ENCODE peak calls at places on chromosomes 16 and 17, in five cellular contexts. C is H1, Z is NT2/D1, A is HepG2, M is GM12878. H is an unnamed sample.
A peak's percentile ranks its signal among the peaks of the same experiment; 100 is the strongest.

GRCh38 chr16:25013751-25014499 is 1.2 kb downstream of the ARHGAP17 start:
- DNase-seq in M (peak; percentile 80), A (no peak), C (no peak), Z (no peak), H (no peak)

GRCh38 chr17:77345260-77345910 is 204.6 kb downstream of the SEC14L1 start:
- DNase-seq in A (no peak), M (no peak), C (no peak), Z (no peak), H (no peak)

GRCh38 chr17:3678095-3678820 is 9.6 kb downstream of the EMC6 start:
- DNase-seq in C (peak; percentile 79), A (peak; percentile 49), Z (no peak), M (no peak), H (no peak)

GRCh38 chr16:51306116-51306515 is 155.0 kb upstream of the SALL1 start:
- DNase-seq in C (no peak), M (no peak), A (no peak), Z (no peak), H (no peak)

GRCh38 chr16:57544129-57544653 is 1.7 kb downstream of the ADGRG5 start:
- DNase-seq in M (peak; percentile 95), A (no peak), C (peak; percentile 31), Z (no peak), H (peak; percentile 1)

GRCh38 chr17:41212524-41213169 is 13.8 kb upstream of the KRTAP9-2 start:
- DNase-seq in M (no peak), A (no peak), C (no peak), Z (no peak), H (no peak)

GRCh38 chr17:39863918-39864746 is at the start of gene IKZF3:
- DNase-seq in Z (peak; percentile 51), M (no peak), C (peak; percentile 87), A (peak; percentile 46), H (peak; percentile 37)

GRCh38 chr17:7217113-7217987 is 2.3 kb downstream of the DLG4 start:
- DNase-seq in M (no peak), A (no peak), Z (no peak), C (peak; percentile 68), H (peak; percentile 39)

GRCh38 chr16:68739964-68740627 is 3.0 kb downstream of the CDH1 start:
- DNase-seq in Z (no peak), M (no peak), A (peak; percentile 90), C (no peak), H (no peak)

GRCh38 chr17:28008526-28008925 is 34.0 kb upstream of the NLK start:
- DNase-seq in A (peak; percentile 16), Z (peak; percentile 47), C (peak; percentile 84), M (no peak), H (peak; percentile 28)

GRCh38 chr17:7574176-7574953 is 5.1 kb upstream of the CD68 start:
- DNase-seq in M (no peak), C (no peak), A (no peak), Z (no peak), H (no peak)

GRCh38 chr17:79024901-79025737 is 1.1 kb downstream of the C1QTNF1 start:
- DNase-seq in C (no peak), Z (no peak), M (no peak), A (no peak), H (no peak)

GRCh38 chr17:75825748-75826370 is 18.3 kb downstream of the UNC13D start:
- DNase-seq in C (no peak), A (no peak), M (no peak), Z (no peak), H (no peak)

GRCh38 chr17:67058036-67058435 is 13.7 kb downstream of the CACNG1 start:
- DNase-seq in Z (no peak), A (no peak), M (no peak), C (no peak), H (no peak)

GRCh38 chr17:72463287-72464102 is 342.7 kb downstream of the SOX9 start:
- DNase-seq in A (no peak), M (peak; percentile 81), C (no peak), Z (no peak), H (no peak)

GRCh38 chr16:87715658-87716057 is 50.1 kb downstream of the KLHDC4 start:
- DNase-seq in M (no peak), Z (no peak), C (no peak), A (no peak), H (no peak)

GRCh38 chr17:38711792-38712571 is 6.9 kb downstream of the MLLT6 start:
- DNase-seq in A (no peak), C (no peak), Z (no peak), M (no peak), H (no peak)

GRCh38 chr17:41326173-41327145 is 10.9 kb upstream of the KRTAP17-1 start:
- DNase-seq in M (no peak), A (no peak), Z (no peak), C (no peak), H (no peak)

GRCh38 chr17:45316271-45317112 is at the start of gene MAP3K14:
- DNase-seq in Z (no peak), M (no peak), C (peak; percentile 80), A (peak; percentile 68), H (peak; percentile 56)

GRCh38 chr17:8577868-8578267 is 52.7 kb downstream of the MYH10 start:
- DNase-seq in A (no peak), M (no peak), C (no peak), Z (no peak), H (no peak)

GRCh38 chr17:13544755-13545154 is 57.0 kb downstream of the HS3ST3A1 start:
- DNase-seq in Z (no peak), A (no peak), M (no peak), C (no peak), H (no peak)

GRCh38 chr17:2025622-2026309 is 632 bp upstream of the RTN4RL1 start:
- DNase-seq in C (peak; percentile 70), M (no peak), Z (no peak), A (peak; percentile 60), H (peak; percentile 65)

GRCh38 chr17:12536472-12536871 is 129.2 kb upstream of the MYOCD start:
- DNase-seq in A (no peak), C (no peak), Z (no peak), M (no peak), H (no peak)

GRCh38 chr16:7938175-7938574 is 605.5 kb downstream of the RBFOX1 start:
- DNase-seq in A (no peak), Z (no peak), M (no peak), C (no peak), H (no peak)

GRCh38 chr17:17931159-17931558 is 41.0 kb downstream of the TOM1L2 start:
- DNase-seq in C (no peak), A (no peak), M (no peak), Z (no peak), H (no peak)

GRCh38 chr17:45651145-45651713 is 132.9 kb upstream of the CRHR1 start:
- DNase-seq in M (no peak), Z (no peak), A (no peak), C (no peak), H (no peak)

GRCh38 chr16:4313563-4314531 is 2.0 kb upstream of the GLIS2 start:
- DNase-seq in C (peak; percentile 86), A (peak; percentile 92), M (no peak), Z (no peak), H (peak; percentile 80)

GRCh38 chr17:50917418-50917743 is 51.2 kb upstream of the TOB1 start:
- DNase-seq in Z (no peak), M (no peak), C (no peak), A (no peak), H (no peak)

GRCh38 chr17:50916708-50917417 is 50.7 kb upstream of the TOB1 start:
- DNase-seq in Z (no peak), M (no peak), A (no peak), C (no peak), H (no peak)

GRCh38 chr17:50919321-50920040 is 53.3 kb upstream of the TOB1 start:
- DNase-seq in A (peak; percentile 86), C (peak; percentile 82), M (no peak), Z (peak; percentile 40), H (peak; percentile 55)

GRCh38 chr17:50918933-50919296 is 52.8 kb upstream of the TOB1 start:
- DNase-seq in A (no peak), M (no peak), Z (no peak), C (no peak), H (no peak)

GRCh38 chr17:50918071-50918932 is 52.1 kb upstream of the TOB1 start:
- DNase-seq in C (no peak), M (no peak), Z (no peak), A (no peak), H (no peak)
- TF ChIP-seq SUZ12 in C (no peak), M (no peak), Z (no peak), A (no peak), H (no peak)

GRCh38 chr16:81521141-81521626 is 76.6 kb downstream of the CMIP start:
- DNase-seq in A (no peak), M (no peak), C (no peak), Z (no peak), H (no peak)

GRCh38 chr16:81523387-81524115 is 78.9 kb downstream of the CMIP start:
- DNase-seq in Z (no peak), M (no peak), A (no peak), C (no peak), H (no peak)

GRCh38 chr16:81520151-81520470 is 75.5 kb downstream of the CMIP start:
- DNase-seq in C (no peak), M (no peak), Z (no peak), A (no peak), H (no peak)

GRCh38 chr16:81520560-81521135 is 76.0 kb downstream of the CMIP start:
- DNase-seq in A (no peak), Z (no peak), C (no peak), M (no peak), H (no peak)

DNA sequence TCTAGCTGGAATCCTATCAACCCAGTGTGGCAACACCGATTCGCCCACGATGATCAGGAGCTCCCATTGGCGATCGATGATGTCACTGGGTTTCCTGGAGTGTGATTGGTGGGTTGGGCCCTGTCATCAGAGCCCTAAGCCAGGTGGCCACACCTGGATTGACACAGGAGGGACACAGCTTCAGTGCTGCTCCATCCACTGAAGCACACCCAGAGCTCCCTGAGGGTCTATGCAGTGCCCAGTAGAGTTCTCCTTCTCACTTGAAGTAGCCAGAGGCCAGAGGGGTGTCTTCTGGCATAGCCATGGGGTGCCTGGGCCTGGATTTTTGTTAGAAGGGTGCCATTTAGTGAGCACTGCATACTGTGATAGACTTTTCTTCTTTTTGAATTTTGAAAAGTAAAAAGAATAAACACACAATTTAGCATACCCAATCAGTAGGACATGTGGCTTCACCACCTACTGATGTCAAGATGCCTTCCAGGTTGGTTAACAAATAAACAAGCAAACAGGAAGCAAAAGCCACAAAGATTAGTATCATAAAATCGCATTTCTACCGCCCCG is 77.6 kb downstream of the CMIP start:
- DNase-seq in C (peak; percentile 65), A (no peak), Z (no peak), M (no peak), H (peak; percentile 44)
- TF ChIP-seq SUZ12 in C (no peak), A (no peak), Z (no peak), M (no peak), H (no peak)

GRCh38 chr17:43880420-43880991 is 26.8 kb downstream of the MPP2 start:
- DNase-seq in Z (no peak), M (no peak), A (peak; percentile 61), C (peak; percentile 86), H (peak; percentile 69)
- TF ChIP-seq SUZ12 in Z (no peak), M (no peak), A (no peak), C (no peak), H (no peak)

DNA sequence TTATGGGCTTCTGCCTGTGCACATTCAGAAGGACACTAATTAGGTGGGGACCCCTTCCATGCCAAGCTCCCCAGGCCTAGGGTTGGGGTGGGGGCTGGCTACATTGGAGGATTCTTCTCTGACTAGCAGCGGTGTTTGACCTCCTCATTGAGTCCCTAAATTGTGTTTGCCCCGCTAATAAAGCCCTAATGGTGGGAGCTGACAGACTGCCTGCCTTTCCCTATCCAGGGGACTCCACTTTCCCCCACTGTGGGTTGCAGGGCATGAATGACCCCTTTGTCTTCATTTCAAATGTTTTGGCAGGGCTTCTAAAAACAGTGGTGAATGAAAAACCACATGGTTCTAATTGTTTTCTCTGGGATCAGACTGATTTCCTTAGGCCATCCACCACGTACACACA is 476.8 kb upstream of the CDH11 start:
- DNase-seq in C (no peak), M (no peak), Z (no peak), A (no peak), H (no peak)
- TF ChIP-seq SUZ12 in C (no peak), M (no peak), Z (no peak), A (no peak), H (no peak)